ENCODE peak calls at places on chromosomes 13 and 19, in eight cellular contexts. S is IMR-90, V is HCT116, R is uterus, X is right lobe of liver, F is K562, L is body of pancreas, A is A549. O is an unnamed sample.

GRCh38 chr19:15418588-15419412 is at the start of gene AKAP8L:
- DNase-seq in S (peak; percentile 100), V (peak; percentile 100), R (peak; percentile 98), X (peak; percentile 98), F (peak; percentile 100), L (peak; percentile 100), A (peak; percentile 97), O (peak; percentile 98)

GRCh38 chr13:32537580-32538233 is 888 bp downstream of the N4BP2L2 start:
- DNase-seq in S (no peak), V (peak; percentile 6), R (peak; percentile 29), X (peak; percentile 59), F (peak; percentile 16), L (peak; percentile 14), A (no peak), O (no peak)

GRCh38 chr13:97544041-97544765 is 110.2 kb downstream of the RAP2A start:
- DNase-seq in S (peak; percentile 75), V (no peak), R (no peak), X (no peak), F (no peak), L (no peak), A (no peak), O (no peak)

GRCh38 chr13:77779461-77780272 is 82.2 kb downstream of the SLAIN1 start:
- DNase-seq in S (peak; percentile 74), V (peak; percentile 18), R (no peak), X (no peak), F (peak; percentile 4), L (peak; percentile 37), A (peak; percentile 1), O (no peak)

GRCh38 chr19:14940266-14940665 is 1.0 kb upstream of the OR7C2 start:
- DNase-seq in S (no peak), V (no peak), R (no peak), X (no peak), F (no peak), L (no peak), A (no peak), O (no peak)

GRCh38 chr19:46907880-46908279 is 47.1 kb downstream of the ARHGAP35 start:
- DNase-seq in S (no peak), V (no peak), R (peak; percentile 59), X (no peak), F (no peak), L (no peak), A (no peak), O (no peak)

GRCh38 chr13:79258489-79258888 is 147.6 kb downstream of the RBM26 start:
- DNase-seq in S (no peak), V (no peak), R (no peak), X (no peak), F (no peak), L (no peak), A (no peak), O (no peak)

GRCh38 chr13:67299072-67299635 is 69.0 kb upstream of the PCDH9 start:
- DNase-seq in S (peak; percentile 91), V (no peak), R (no peak), X (no peak), F (no peak), L (no peak), A (no peak), O (no peak)

GRCh38 chr13:52345048-52345447 is 60.9 kb downstream of the THSD1 start:
- DNase-seq in S (peak; percentile 47), V (no peak), R (no peak), X (no peak), F (no peak), L (no peak), A (no peak), O (no peak)

GRCh38 chr13:25391932-25392331 is 20.2 kb downstream of the ATP8A2 start:
- DNase-seq in S (no peak), V (no peak), R (no peak), X (no peak), F (peak; percentile 41), L (no peak), A (no peak), O (no peak)

GRCh38 chr19:10602330-10603083 is 15.4 kb upstream of the AP1M2 start:
- DNase-seq in S (peak; percentile 48), V (peak; percentile 26), R (peak; percentile 84), X (peak; percentile 87), F (peak; percentile 98), L (peak; percentile 81), A (peak; percentile 83), O (peak; percentile 87)

GRCh38 chr19:2785244-2786000 is at the start of gene THOP1:
- DNase-seq in S (peak; percentile 99), V (peak; percentile 98), R (peak; percentile 98), X (peak; percentile 99), F (peak; percentile 98), L (peak; percentile 99), A (peak; percentile 87), O (peak; percentile 100)

GRCh38 chr13:50580684-50581305 is 262.7 kb downstream of the DLEU7 start:
- DNase-seq in S (peak; percentile 80), V (no peak), R (no peak), X (no peak), F (no peak), L (no peak), A (no peak), O (no peak)

GRCh38 chr13:97946951-97947588 is 6.4 kb upstream of the IPO5 start:
- DNase-seq in S (peak; percentile 90), V (no peak), R (no peak), X (no peak), F (no peak), L (no peak), A (peak; percentile 34), O (peak; percentile 58)

GRCh38 chr19:12611361-12611699 is 610 bp downstream of the ZNF791 start:
- DNase-seq in S (peak; percentile 74), V (peak; percentile 45), R (peak; percentile 66), X (peak; percentile 73), F (peak; percentile 49), L (peak; percentile 75), A (peak; percentile 60), O (peak; percentile 61)

GRCh38 chr19:42596391-42597071 is 1.8 kb upstream of the CEACAM8 start:
- DNase-seq in S (no peak), V (no peak), R (no peak), X (peak; percentile 64), F (peak; percentile 61), L (peak; percentile 31), A (peak; percentile 64), O (peak; percentile 49)

GRCh38 chr13:108494991-108495661 is 134.3 kb upstream of the MYO16 start:
- DNase-seq in S (no peak), V (no peak), R (no peak), X (no peak), F (no peak), L (no peak), A (no peak), O (no peak)

GRCh38 chr19:12270854-12271253 is 23.8 kb downstream of the ZNF44 start:
- DNase-seq in S (no peak), V (no peak), R (no peak), X (no peak), F (no peak), L (no peak), A (no peak), O (no peak)

GRCh38 chr13:30864352-30865130 is 41.5 kb upstream of the MEDAG start:
- DNase-seq in S (peak; percentile 98), V (no peak), R (peak; percentile 40), X (no peak), F (no peak), L (no peak), A (no peak), O (no peak)

GRCh38 chr19:34288381-34288780 is 34.0 kb downstream of the GARRE1 start:
- DNase-seq in S (no peak), V (no peak), R (no peak), X (no peak), F (no peak), L (no peak), A (no peak), O (no peak)
- TF ChIP-seq POLR2A in S (no peak), V (no peak), R (no peak), X (no peak), F (no peak), L (no peak), A (no peak), O (no peak)

GRCh38 chr19:17579523-17580244 is 24.2 kb downstream of the COLGALT1 start:
- DNase-seq in S (peak; percentile 26), V (peak; percentile 90), R (peak; percentile 68), X (no peak), F (peak; percentile 91), L (no peak), A (peak; percentile 73), O (peak; percentile 93)

GRCh38 chr19:17580470-17581000 is 25.1 kb downstream of the COLGALT1 start:
- DNase-seq in S (no peak), V (no peak), R (no peak), X (no peak), F (no peak), L (no peak), A (no peak), O (no peak)

GRCh38 chr19:17576758-17577532 is 21.5 kb downstream of the COLGALT1 start:
- DNase-seq in S (no peak), V (peak; percentile 87), R (peak; percentile 31), X (no peak), F (peak; percentile 99), L (no peak), A (peak; percentile 53), O (peak; percentile 66)

GRCh38 chr19:17575871-17576757 is 20.7 kb downstream of the COLGALT1 start:
- DNase-seq in S (no peak), V (no peak), R (no peak), X (no peak), F (peak; percentile 85), L (no peak), A (no peak), O (no peak)

GRCh38 chr19:17577698-17578097 is 22.2 kb downstream of the COLGALT1 start:
- DNase-seq in S (no peak), V (no peak), R (no peak), X (no peak), F (no peak), L (no peak), A (no peak), O (no peak)
- TF ChIP-seq POLR2A in S (no peak), V (no peak), R (no peak), X (no peak), F (no peak), L (no peak), A (no peak), O (no peak)

GRCh38 chr13:83677985-83678384 is 204.3 kb downstream of the SLITRK1 start:
- DNase-seq in S (no peak), V (no peak), R (no peak), X (no peak), F (no peak), L (no peak), A (no peak), O (no peak)
- TF ChIP-seq POLR2A in S (no peak), V (no peak), R (no peak), X (no peak), F (no peak), L (no peak), A (no peak), O (no peak)

DNA sequence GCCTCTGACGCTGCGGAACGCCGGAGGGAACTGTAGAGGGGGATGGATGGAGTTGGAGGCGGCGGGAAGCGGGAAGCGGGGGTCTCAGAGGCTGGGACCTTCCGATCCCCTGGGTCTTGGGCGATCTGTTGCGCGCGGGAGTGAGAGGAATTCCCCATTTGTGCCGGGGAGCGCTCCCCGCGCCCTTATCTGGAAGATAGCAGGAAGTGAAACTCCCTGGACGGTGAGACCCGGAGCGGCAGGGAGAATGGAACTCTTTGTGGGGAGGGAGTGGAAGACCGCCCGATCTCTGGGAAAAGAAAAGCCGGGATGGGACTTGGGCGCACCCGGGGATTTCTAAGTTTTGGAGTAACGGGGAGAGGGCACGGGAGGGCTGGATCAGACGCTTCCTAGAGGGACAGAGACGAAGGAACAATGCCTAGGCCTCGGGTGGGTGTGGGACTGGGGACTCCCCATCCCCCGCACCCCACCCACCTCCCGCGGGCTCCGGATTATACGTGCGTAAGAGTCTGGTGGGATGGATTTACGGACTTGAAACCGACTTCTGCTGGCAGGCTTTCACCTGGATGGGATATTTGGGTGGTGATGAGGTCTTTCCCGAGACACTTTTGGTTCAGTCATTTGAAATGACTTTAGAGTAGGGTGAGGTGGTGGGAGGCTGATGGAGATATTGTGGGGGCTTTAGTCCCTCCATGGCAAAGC is 495 bp downstream of the LSR start:
- DNase-seq in S (no peak), V (no peak), R (no peak), X (no peak), F (peak; percentile 54), L (no peak), A (peak; percentile 48), O (no peak)
- TF ChIP-seq POLR2A in S (no peak), V (no peak), R (no peak), X (no peak), F (no peak), L (no peak), A (no peak), O (no peak)

O was measured in H54.